ENCODE peak calls at places on chromosomes 1 and 21, in six cellular contexts. B is epithelial cell of esophagus; T is CD8-positive, alpha-beta T cell; J is DND-41; D is B cell; L is cardiac fibroblast. C is an unnamed sample.

GRCh38 chr21:41667136-41667535 is 99.7 kb downstream of the RIPK4 start:
- DNase-seq in B (no peak), T (no peak), J (no peak), D (no peak), L (no peak), C (no peak)

GRCh38 chr21:15330872-15331271 is 266.1 kb upstream of the NRIP1 start:
- DNase-seq in B (no peak), T (no peak), J (no peak), D (no peak), L (no peak), C (no peak)

GRCh38 chr1:145898756-145899155 is 11.1 kb downstream of the ITGA10 start:
- DNase-seq in B (no peak), T (no peak), J (no peak), D (no peak), L (no peak), C (no peak)

GRCh38 chr21:46226920-46227599 is 1.5 kb downstream of the LSS start:
- DNase-seq in B (peak; percentile 85), T (no peak), J (no peak), D (no peak), L (peak; percentile 79), C (no peak)

GRCh38 chr1:63648689-63649088 is 55.5 kb downstream of the PGM1 start:
- DNase-seq in B (no peak), T (no peak), J (no peak), D (no peak), L (no peak), C (no peak)

GRCh38 chr1:24315391-24315790 is 3.8 kb upstream of the GRHL3 start:
- DNase-seq in B (peak; percentile 83), T (no peak), J (no peak), D (no peak), L (no peak), C (no peak)

GRCh38 chr1:211148371-211148770 is 14.4 kb upstream of the KCNH1 start:
- DNase-seq in B (no peak), T (no peak), J (no peak), D (no peak), L (no peak), C (no peak)

GRCh38 chr21:18832950-18833349 is 429.4 kb upstream of the TMPRSS15 start:
- DNase-seq in B (peak; percentile 39), T (no peak), J (no peak), D (no peak), L (peak; percentile 75), C (no peak)

GRCh38 chr1:30083800-30084464 is 639.5 kb downstream of the MATN1 start:
- DNase-seq in B (peak; percentile 35), T (no peak), J (no peak), D (no peak), L (peak; percentile 81), C (no peak)

GRCh38 chr1:96978867-96979266 is 257.3 kb downstream of the PTBP2 start:
- DNase-seq in B (no peak), T (no peak), J (no peak), D (no peak), L (no peak), C (no peak)

GRCh38 chr1:45512641-45513054 is 9.0 kb downstream of the PRDX1 start:
- DNase-seq in B (peak; percentile 74), T (peak; percentile 58), J (peak; percentile 55), D (peak; percentile 75), L (peak; percentile 74), C (peak; percentile 45)

GRCh38 chr1:112698366-112699310 is 8.3 kb downstream of the RHOC start:
- DNase-seq in B (peak; percentile 34), T (no peak), J (no peak), D (no peak), L (no peak), C (no peak)

GRCh38 chr1:63112155-63112914 is 210.0 kb upstream of the FOXD3 start:
- DNase-seq in B (peak; percentile 48), T (no peak), J (no peak), D (no peak), L (peak; percentile 59), C (no peak)

GRCh38 chr1:22547186-22547817 is 16.0 kb upstream of the EPHA8 start:
- DNase-seq in B (no peak), T (no peak), J (no peak), D (no peak), L (no peak), C (no peak)

GRCh38 chr21:45075606-45076244 is 1.3 kb downstream of the ADARB1 start:
- DNase-seq in B (peak; percentile 32), T (no peak), J (no peak), D (no peak), L (no peak), C (no peak)

DNA sequence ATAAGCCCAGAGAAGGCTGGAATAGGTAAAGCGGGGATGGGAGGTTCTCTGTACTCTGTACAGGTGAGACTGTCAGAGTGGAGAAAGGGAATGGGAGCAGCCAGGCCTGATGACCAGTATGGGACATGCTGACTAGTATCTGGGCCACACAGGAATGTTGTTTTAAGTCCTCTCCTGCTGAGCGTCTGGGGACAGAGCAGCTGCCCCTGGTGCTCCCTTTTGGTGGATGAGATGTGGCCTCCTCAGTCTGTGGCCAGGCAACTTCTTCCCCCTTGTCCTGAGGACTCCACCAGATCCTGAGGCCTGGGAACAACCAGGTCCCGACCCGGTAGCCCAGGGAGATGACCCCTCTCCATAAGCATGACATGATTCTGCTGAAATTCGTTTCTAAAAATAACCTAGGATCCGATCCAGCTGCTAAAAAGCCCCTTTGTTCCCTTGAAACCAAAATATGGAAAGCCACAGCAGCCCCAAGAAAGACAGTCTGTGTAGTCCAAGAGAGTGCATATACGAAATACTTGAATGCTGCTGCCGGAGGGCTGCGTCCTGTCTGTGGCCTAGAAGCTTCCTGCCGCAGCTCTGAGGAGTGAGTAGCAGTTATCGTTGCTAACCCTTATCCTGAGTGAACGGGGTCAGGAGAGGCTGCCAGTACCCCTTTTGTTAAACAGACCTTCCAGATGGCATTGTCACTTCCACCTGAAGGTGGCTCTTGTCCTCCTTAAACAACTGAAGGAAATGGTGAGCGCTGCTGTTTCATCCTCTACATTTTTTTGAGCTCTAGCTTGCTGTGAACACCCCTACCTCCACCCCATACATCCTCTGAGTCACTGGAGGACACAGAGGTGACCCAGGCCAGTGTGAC is 47.1 kb downstream of the ATP2B4 start:
- DNase-seq in B (peak; percentile 92), T (peak; percentile 69), J (peak; percentile 95), D (peak; percentile 41), L (peak; percentile 85), C (no peak)
- TF ChIP-seq CTCF in B (peak; percentile 44), T (peak; percentile 41), J (peak; percentile 83), D (no peak), L (peak; percentile 30), C (no peak)

GRCh38 chr1:37242501-37242900 is 208.2 kb upstream of the GRIK3 start:
- DNase-seq in B (no peak), T (no peak), J (no peak), D (no peak), L (no peak), C (no peak)

GRCh38 chr1:37246631-37247030 is 212.3 kb upstream of the GRIK3 start:
- DNase-seq in B (no peak), T (no peak), J (no peak), D (no peak), L (no peak), C (no peak)

GRCh38 chr1:37244083-37244480 is 209.8 kb upstream of the GRIK3 start:
- DNase-seq in B (no peak), T (no peak), J (no peak), D (no peak), L (no peak), C (no peak)

GRCh38 chr1:37243368-37244082 is 209.2 kb upstream of the GRIK3 start:
- DNase-seq in B (no peak), T (no peak), J (no peak), D (no peak), L (no peak), C (no peak)

DNA sequence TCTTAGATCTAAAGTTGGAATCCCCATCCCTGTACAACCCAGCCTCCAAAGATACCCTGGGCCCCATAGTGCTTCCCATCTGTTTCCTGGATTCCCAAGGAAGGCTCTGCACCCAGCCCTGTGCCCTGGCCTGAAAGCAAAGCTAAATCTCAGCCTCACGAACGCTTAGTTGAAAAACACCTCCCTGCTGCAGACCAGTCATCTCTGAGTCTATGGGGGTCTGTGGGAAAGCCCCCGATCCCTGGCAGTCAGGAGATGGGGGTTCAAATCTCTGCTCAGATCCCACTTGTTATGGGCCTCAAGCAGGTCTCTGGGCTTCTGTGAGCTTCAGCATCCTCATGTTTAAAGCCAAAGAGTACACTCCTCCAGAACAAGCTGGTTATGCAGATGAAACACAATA is 210.5 kb upstream of the GRIK3 start:
- DNase-seq in B (no peak), T (no peak), J (no peak), D (no peak), L (no peak), C (no peak)
- TF ChIP-seq CTCF in B (no peak), T (no peak), J (no peak), D (no peak), L (no peak), C (no peak)

GRCh38 chr1:201170533-201171062 is 16.3 kb upstream of the TMEM9 start:
- DNase-seq in B (peak; percentile 92), T (peak; percentile 71), J (no peak), D (peak; percentile 81), L (peak; percentile 90), C (peak; percentile 92)

GRCh38 chr1:201172999-201173610 is 17.5 kb upstream of the IGFN1 start:
- DNase-seq in B (peak; percentile 93), T (no peak), J (no peak), D (no peak), L (no peak), C (no peak)

GRCh38 chr1:201172336-201172735 is 18.1 kb upstream of the TMEM9 start:
- DNase-seq in B (no peak), T (no peak), J (no peak), D (no peak), L (no peak), C (no peak)

GRCh38 chr1:201169971-201170532 is 15.8 kb upstream of the TMEM9 start:
- DNase-seq in B (no peak), T (no peak), J (no peak), D (no peak), L (no peak), C (no peak)

DNA sequence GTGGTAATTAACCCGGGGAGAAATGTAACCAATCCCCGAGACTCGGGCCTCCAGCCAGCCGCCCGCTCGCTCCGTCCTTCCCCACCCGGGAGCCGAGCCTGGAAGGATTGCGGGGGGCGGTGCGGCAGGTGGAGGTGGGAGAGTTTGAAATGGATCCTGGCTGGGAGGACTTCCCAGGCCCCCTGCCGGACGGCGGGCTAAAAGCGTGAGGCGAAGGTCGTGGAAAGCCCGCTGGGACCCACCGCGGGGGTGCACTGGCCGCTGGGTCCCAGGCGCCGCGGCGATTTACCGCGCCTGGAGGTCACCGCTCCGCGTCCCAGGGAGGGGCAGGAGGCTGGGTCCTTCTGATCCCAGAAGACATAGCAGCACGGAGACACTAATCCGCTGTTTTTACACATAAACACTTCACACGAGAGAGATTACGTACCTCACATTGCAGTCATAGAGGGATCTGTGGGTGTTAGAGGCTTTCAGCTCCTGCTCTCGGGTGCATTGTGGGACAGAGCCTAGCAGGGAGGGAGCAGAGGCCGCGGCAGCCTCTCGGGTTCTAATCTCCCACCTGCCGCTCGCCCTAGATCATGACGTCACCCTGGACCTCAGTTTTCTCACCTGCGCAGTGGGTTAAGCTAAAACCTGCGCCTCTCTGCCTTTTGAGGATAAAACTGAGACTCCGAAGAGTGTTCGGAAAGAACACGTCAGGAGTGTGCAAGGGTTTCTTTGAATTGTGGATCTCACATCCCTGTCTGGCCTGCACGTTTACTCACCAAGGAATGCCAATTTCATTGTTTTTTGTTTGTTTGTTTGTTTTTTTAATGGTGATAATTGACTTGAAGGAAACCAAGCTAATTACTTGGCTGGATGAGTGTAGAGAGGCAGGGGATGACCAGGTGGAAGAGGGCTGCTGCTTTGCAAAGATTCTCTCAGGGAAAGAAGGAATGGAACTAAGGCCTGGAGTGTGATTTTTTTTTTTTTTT is 17.1 kb upstream of the TMEM9 start:
- DNase-seq in B (peak; percentile 24), T (peak; percentile 39), J (no peak), D (peak; percentile 57), L (peak; percentile 33), C (peak; percentile 79)
- TF ChIP-seq CTCF in B (peak; percentile 18), T (no peak), J (no peak), D (peak; percentile 54), L (peak; percentile 33), C (peak; percentile 76)

GRCh38 chr1:40650075-40650474 is 15.4 kb downstream of the RIMS3 start:
- DNase-seq in B (peak; percentile 59), T (no peak), J (no peak), D (no peak), L (no peak), C (no peak)
- TF ChIP-seq CTCF in B (peak; percentile 31), T (no peak), J (peak; percentile 39), D (peak; percentile 43), L (peak; percentile 53), C (peak; percentile 51)